ENCODE peak calls at places on chromosomes 7 and 10, in seven cellular contexts. M is mesenchymal stem cell, U is heart left ventricle, S is HCT116, P is OCI-LY7, F is tibial artery, R is kidney epithelial cell. Q is an unnamed sample.
A peak's percentile ranks its signal among the peaks of the same experiment; 100 is the strongest.

GRCh38 chr10:13658864-13659685 is 72.3 kb downstream of the PRPF18 start:
- DNase-seq in M (no peak), R (no peak), F (peak; percentile 43), P (no peak), U (peak; percentile 79), S (no peak), Q (no peak)

GRCh38 chr10:69639291-69640195 is 9.5 kb downstream of the FAM241B start:
- DNase-seq in U (peak; percentile 56), F (peak; percentile 51), R (peak; percentile 14), S (peak; percentile 65), M (peak; percentile 60), P (peak; percentile 69), Q (peak; percentile 83)

GRCh38 chr7:5213286-5213645 is 23.2 kb downstream of the WIPI2 start:
- DNase-seq in M (no peak), S (no peak), R (no peak), F (no peak), P (no peak), U (no peak), Q (no peak)

GRCh38 chr10:60417898-60418297 is 28.2 kb upstream of the ANK3 start:
- DNase-seq in M (no peak), P (no peak), S (no peak), R (no peak), F (no peak), U (no peak), Q (no peak)

GRCh38 chr7:124071843-124072242 is 39.0 kb upstream of the TMEM229A start:
- DNase-seq in M (no peak), F (no peak), U (no peak), R (no peak), P (no peak), S (no peak), Q (no peak)

GRCh38 chr10:24272374-24272773 is 63.4 kb downstream of the KIAA1217 start:
- DNase-seq in S (no peak), P (no peak), U (no peak), F (no peak), R (no peak), M (no peak), Q (no peak)

GRCh38 chr7:1604383-1604782 is 34.6 kb upstream of the PSMG3 start:
- DNase-seq in R (no peak), U (no peak), S (no peak), F (no peak), M (no peak), P (no peak), Q (no peak)

GRCh38 chr7:140497241-140497769 is 18.0 kb upstream of the MKRN1 start:
- DNase-seq in M (no peak), U (no peak), R (no peak), F (no peak), P (no peak), S (no peak), Q (no peak)

GRCh38 chr7:73841689-73842247 is 548 bp downstream of the METTL27 start:
- DNase-seq in F (no peak), R (no peak), U (no peak), P (no peak), S (no peak), M (no peak), Q (no peak)

GRCh38 chr10:27369832-27370231 is 129.2 kb upstream of the ACBD5 start:
- DNase-seq in S (no peak), R (no peak), F (no peak), P (peak; percentile 27), M (no peak), U (no peak), Q (peak; percentile 12)

GRCh38 chr7:132122901-132123300 is 453.4 kb downstream of the PLXNA4 start:
- DNase-seq in R (no peak), S (no peak), U (no peak), M (no peak), F (no peak), P (no peak), Q (no peak)

GRCh38 chr10:31479752-31480151 is 160.7 kb downstream of the ZEB1 start:
- DNase-seq in U (no peak), R (no peak), S (no peak), M (no peak), P (no peak), F (no peak), Q (no peak)

GRCh38 chr7:26489906-26490305 is 198.2 kb downstream of the SNX10 start:
- DNase-seq in R (no peak), M (no peak), F (no peak), S (no peak), U (no peak), P (no peak), Q (no peak)

GRCh38 chr10:43211030-43211429 is 55.8 kb downstream of the RASGEF1A start:
- DNase-seq in S (no peak), R (peak; percentile 31), P (no peak), U (no peak), M (no peak), F (no peak), Q (no peak)

GRCh38 chr10:35992107-35992506 is 350.0 kb upstream of the FZD8 start:
- DNase-seq in S (no peak), R (no peak), M (no peak), P (no peak), F (no peak), U (no peak), Q (no peak)

GRCh38 chr7:99406557-99406956 is 1.8 kb downstream of the PDAP1 start:
- DNase-seq in U (no peak), S (no peak), F (no peak), R (no peak), P (peak; percentile 66), M (no peak), Q (no peak)

GRCh38 chr7:99404235-99404976 is 4.0 kb downstream of the PDAP1 start:
- DNase-seq in P (no peak), F (no peak), U (no peak), R (no peak), S (no peak), M (peak; percentile 37), Q (no peak)

GRCh38 chr7:99404977-99405320 is 3.4 kb downstream of the PDAP1 start:
- DNase-seq in S (no peak), F (no peak), U (no peak), M (no peak), P (no peak), R (no peak), Q (no peak)

GRCh38 chr7:99402854-99403253 is 5.5 kb downstream of the PDAP1 start:
- DNase-seq in F (no peak), M (no peak), P (no peak), S (no peak), R (no peak), U (no peak), Q (no peak)

GRCh38 chr7:99403764-99404163 is 4.6 kb downstream of the PDAP1 start:
- DNase-seq in U (no peak), P (no peak), R (no peak), F (no peak), S (no peak), M (no peak), Q (no peak)
- H3K36me3 ChIP-seq in U (peaks cover 58% of the 10 kb centered on the region), P (peaks cover 68% of the 10 kb centered on the region), R (peaks cover 5% of the 10 kb centered on the region), F (peaks cover 55% of the 10 kb centered on the region), S (peaks cover 24% of the 10 kb centered on the region), M (peaks cover 58% of the 10 kb centered on the region), Q (peaks cover 28% of the 10 kb centered on the region)

GRCh38 chr7:107914834-107915233 is 23.9 kb downstream of the DLD start:
- DNase-seq in U (no peak), P (no peak), S (no peak), M (no peak), R (no peak), F (no peak), Q (no peak)
- H3K36me3 ChIP-seq in U (peaks cover 88% of the 10 kb centered on the region), P (peaks cover 98% of the 10 kb centered on the region), S (peaks cover 32% of the 10 kb centered on the region), M (peaks cover 1% of the 10 kb centered on the region), R (no peaks in the 10 kb centered on the region), F (peaks cover 62% of the 10 kb centered on the region), Q (peaks cover 62% of the 10 kb centered on the region)

GRCh38 chr7:157627646-157628045 is 290.8 kb downstream of the DNAJB6 start:
- DNase-seq in R (no peak), S (no peak), F (no peak), U (no peak), M (no peak), P (no peak), Q (no peak)

GRCh38 chr7:157627033-157627432 is 290.2 kb downstream of the DNAJB6 start:
- DNase-seq in P (no peak), M (no peak), U (no peak), F (no peak), R (no peak), S (no peak), Q (no peak)

GRCh38 chr7:157630301-157630853 is 293.6 kb downstream of the DNAJB6 start:
- DNase-seq in S (no peak), M (no peak), R (no peak), P (no peak), F (no peak), U (no peak), Q (no peak)

GRCh38 chr7:157625973-157626790 is 289.4 kb downstream of the DNAJB6 start:
- DNase-seq in F (no peak), R (no peak), P (no peak), M (no peak), U (no peak), S (no peak), Q (no peak)

GRCh38 chr7:157628456-157628855 is 291.7 kb downstream of the DNAJB6 start:
- DNase-seq in S (no peak), M (no peak), F (no peak), U (no peak), R (no peak), P (no peak), Q (no peak)
- H3K36me3 ChIP-seq in S (no peaks in the 10 kb centered on the region), M (no peaks in the 10 kb centered on the region), F (no peaks in the 10 kb centered on the region), U (no peaks in the 10 kb centered on the region), R (no peaks in the 10 kb centered on the region), P (no peaks in the 10 kb centered on the region), Q (no peaks in the 10 kb centered on the region)

GRCh38 chr10:56109454-56109853 is 251.6 kb downstream of the ZWINT start:
- DNase-seq in P (no peak), R (no peak), M (no peak), S (no peak), F (no peak), U (no peak), Q (no peak)
- H3K36me3 ChIP-seq in P (no peaks in the 10 kb centered on the region), R (no peaks in the 10 kb centered on the region), M (no peaks in the 10 kb centered on the region), S (no peaks in the 10 kb centered on the region), F (no peaks in the 10 kb centered on the region), U (no peaks in the 10 kb centered on the region), Q (no peaks in the 10 kb centered on the region)

GRCh38 chr10:115028419-115028818 is 64.7 kb upstream of the ATRNL1 start:
- DNase-seq in M (no peak), R (no peak), P (no peak), S (no peak), F (no peak), U (no peak), Q (no peak)
- H3K36me3 ChIP-seq in M (no peaks in the 10 kb centered on the region), R (no peaks in the 10 kb centered on the region), P (no peaks in the 10 kb centered on the region), S (no peaks in the 10 kb centered on the region), F (no peaks in the 10 kb centered on the region), U (no peaks in the 10 kb centered on the region), Q (no peaks in the 10 kb centered on the region)

GRCh38 chr7:7152315-7152714 is 30.0 kb upstream of the C1GALT1 start:
- DNase-seq in U (no peak), S (no peak), R (no peak), P (no peak), F (no peak), M (no peak), Q (no peak)

GRCh38 chr7:7151865-7152264 is 30.5 kb upstream of the C1GALT1 start:
- DNase-seq in R (no peak), M (no peak), P (no peak), F (no peak), U (no peak), S (no peak), Q (peak; percentile 3)

GRCh38 chr7:7151285-7151684 is 31.1 kb upstream of the C1GALT1 start:
- DNase-seq in U (no peak), S (no peak), P (no peak), R (no peak), M (peak; percentile 24), F (no peak), Q (peak; percentile 77)

GRCh38 chr7:7146837-7147236 is 35.5 kb upstream of the C1GALT1 start:
- DNase-seq in R (no peak), U (no peak), F (no peak), S (no peak), P (no peak), M (no peak), Q (no peak)

GRCh38 chr7:7148799-7149481 is 33.4 kb upstream of the C1GALT1 start:
- DNase-seq in U (no peak), S (no peak), F (no peak), P (no peak), M (no peak), R (no peak), Q (peak; percentile 49)
- H3K36me3 ChIP-seq in U (no peaks in the 10 kb centered on the region), S (no peaks in the 10 kb centered on the region), F (no peaks in the 10 kb centered on the region), P (no peaks in the 10 kb centered on the region), M (no peaks in the 10 kb centered on the region), R (no peaks in the 10 kb centered on the region), Q (no peaks in the 10 kb centered on the region)

Q was measured in cardiac muscle cell.